ENCODE peak calls at places on chromosomes 12 and 14, in ten cellular contexts. X, U, I, Q, N, W, T, G, M and Z are unnamed samples. For H3K4me1, the result is how much of the 10 kb centered on the place peaks cover.

GRCh38 chr12:123937707-123938600 is 34.7 kb downstream of the CCDC92 start:
- DNase-seq in X (peak), U (no peak), I (no peak), Q (no peak), N (no peak), W (no peak), T (peak), G (no peak), M (no peak), Z (peak)

GRCh38 chr14:33933386-33933934 is 17.4 kb downstream of the EGLN3 start:
- DNase-seq in X (no peak), U (no peak), I (no peak), Q (no peak), N (no peak), W (no peak), T (no peak), G (no peak), M (no peak), Z (no peak)

GRCh38 chr14:63650336-63650952 is 8.8 kb upstream of the WDR89 start:
- DNase-seq in X (peak), U (no peak), I (no peak), Q (no peak), N (no peak), W (no peak), T (peak), G (no peak), M (no peak), Z (peak)

GRCh38 chr12:62686938-62687337 is 220.3 kb downstream of the MON2 start:
- DNase-seq in X (no peak), U (no peak), I (no peak), Q (no peak), N (no peak), W (no peak), T (no peak), G (no peak), M (no peak), Z (no peak)

GRCh38 chr12:111819191-111820158 is 22.6 kb upstream of the MAPKAPK5 start:
- DNase-seq in X (no peak), U (no peak), I (no peak), Q (no peak), N (no peak), W (no peak), T (no peak), G (no peak), M (peak), Z (no peak)

GRCh38 chr12:26346748-26347147 is 151.4 kb downstream of the SSPN start:
- DNase-seq in X (peak), U (no peak), I (no peak), Q (no peak), N (no peak), W (no peak), T (no peak), G (no peak), M (peak), Z (peak)

GRCh38 chr12:47767197-47767724 is 5.8 kb upstream of the SLC48A1 start:
- DNase-seq in X (peak), U (peak), I (no peak), Q (no peak), N (no peak), W (no peak), T (peak), G (no peak), M (peak), Z (peak)

GRCh38 chr14:96001866-96002510 is 37.2 kb upstream of the C14orf132 start:
- DNase-seq in X (peak), U (no peak), I (no peak), Q (no peak), N (no peak), W (no peak), T (no peak), G (no peak), M (no peak), Z (no peak)

GRCh38 chr12:55728185-55728931 is 451 bp downstream of the CD63 start:
- DNase-seq in X (peak), U (peak), I (peak), Q (peak), N (no peak), W (peak), T (peak), G (peak), M (peak), Z (no peak)

GRCh38 chr12:6072302-6072752 is 52.1 kb downstream of the VWF start:
- DNase-seq in X (peak), U (no peak), I (peak), Q (no peak), N (peak), W (no peak), T (no peak), G (no peak), M (peak), Z (no peak)

GRCh38 chr12:62684586-62685295 is 218.1 kb downstream of the MON2 start:
- DNase-seq in X (no peak), U (no peak), I (no peak), Q (peak), N (no peak), W (peak), T (no peak), G (peak), M (no peak), Z (no peak)

GRCh38 chr14:37443461-37443860 is 151.6 kb downstream of the FOXA1 start:
- DNase-seq in X (peak), U (no peak), I (no peak), Q (no peak), N (no peak), W (no peak), T (no peak), G (no peak), M (no peak), Z (no peak)

GRCh38 chr12:26077915-26078314 is 46.9 kb downstream of the BHLHE41 start:
- DNase-seq in X (peak), U (no peak), I (peak), Q (no peak), N (no peak), W (no peak), T (no peak), G (no peak), M (peak), Z (no peak)

GRCh38 chr12:4193821-4194220 is 79.7 kb upstream of the CCND2 start:
- DNase-seq in X (no peak), U (no peak), I (no peak), Q (no peak), N (no peak), W (no peak), T (no peak), G (no peak), M (no peak), Z (no peak)

GRCh38 chr12:6341439-6342139 is at the start of gene TNFRSF1A:
- DNase-seq in X (peak), U (peak), I (peak), Q (peak), N (no peak), W (peak), T (no peak), G (peak), M (peak), Z (no peak)

GRCh38 chr12:79063258-79063657 is 198.7 kb downstream of the SYT1 start:
- DNase-seq in X (peak), U (no peak), I (no peak), Q (no peak), N (no peak), W (no peak), T (no peak), G (no peak), M (no peak), Z (no peak)

GRCh38 chr14:54621686-54622085 is 54.8 kb downstream of the SAMD4A start:
- DNase-seq in X (peak), U (no peak), I (no peak), Q (no peak), N (no peak), W (no peak), T (no peak), G (no peak), M (peak), Z (no peak)

GRCh38 chr12:88273450-88273849 is 131.3 kb downstream of the TMTC3 start:
- DNase-seq in X (no peak), U (no peak), I (no peak), Q (no peak), N (no peak), W (no peak), T (no peak), G (no peak), M (no peak), Z (no peak)

GRCh38 chr14:101019974-101020710 is 116.6 kb upstream of the RTL1 start:
- DNase-seq in X (no peak), U (peak), I (no peak), Q (peak), N (no peak), W (peak), T (no peak), G (peak), M (no peak), Z (no peak)

GRCh38 chr14:69133206-69134125 is 19.5 kb downstream of the DCAF5 start:
- DNase-seq in X (peak), U (no peak), I (peak), Q (no peak), N (no peak), W (no peak), T (no peak), G (no peak), M (peak), Z (no peak)

GRCh38 chr12:100789975-100790374 is 4.6 kb upstream of the ANO4 start:
- DNase-seq in X (no peak), U (no peak), I (no peak), Q (no peak), N (no peak), W (no peak), T (no peak), G (no peak), M (no peak), Z (no peak)

GRCh38 chr12:108914031-108914630 is 34.2 kb downstream of the DAO start:
- DNase-seq in X (no peak), U (no peak), I (peak), Q (no peak), N (no peak), W (no peak), T (no peak), G (no peak), M (peak), Z (no peak)

GRCh38 chr14:67571275-67571990 is 28.6 kb downstream of the PIGH start:
- DNase-seq in X (peak), U (peak), I (peak), Q (peak), N (no peak), W (peak), T (peak), G (peak), M (peak), Z (peak)

GRCh38 chr12:83945871-83946270 is 966.7 kb downstream of the SLC6A15 start:
- DNase-seq in X (peak), U (no peak), I (peak), Q (no peak), N (peak), W (no peak), T (no peak), G (no peak), M (peak), Z (no peak)

GRCh38 chr14:29908652-29909577 is 18.7 kb downstream of the PRKD1 start:
- DNase-seq in X (no peak), U (no peak), I (no peak), Q (no peak), N (no peak), W (no peak), T (no peak), G (no peak), M (no peak), Z (no peak)

GRCh38 chr12:40469736-40470135 is 222.5 kb upstream of the CNTN1 start:
- DNase-seq in X (no peak), U (no peak), I (no peak), Q (no peak), N (no peak), W (no peak), T (no peak), G (no peak), M (no peak), Z (no peak)

GRCh38 chr14:61811882-61812346 is 49.7 kb downstream of the SNAPC1 start:
- DNase-seq in X (no peak), U (no peak), I (no peak), Q (no peak), N (no peak), W (no peak), T (no peak), G (no peak), M (no peak), Z (no peak)

GRCh38 chr14:53306926-53307325 is 153.8 kb upstream of the DDHD1 start:
- DNase-seq in X (peak), U (no peak), I (peak), Q (peak), N (no peak), W (no peak), T (no peak), G (no peak), M (peak), Z (no peak)

GRCh38 chr12:53501615-53502181 is 615 bp downstream of the TARBP2 start:
- DNase-seq in X (no peak), U (no peak), I (no peak), Q (no peak), N (no peak), W (peak), T (no peak), G (no peak), M (no peak), Z (no peak)

GRCh38 chr12:95637471-95638155 is 86.3 kb upstream of the USP44 start:
- DNase-seq in X (peak), U (no peak), I (no peak), Q (no peak), N (peak), W (no peak), T (no peak), G (no peak), M (peak), Z (no peak)

GRCh38 chr12:46725332-46725731 is 100.5 kb downstream of the SLC38A4 start:
- DNase-seq in X (no peak), U (no peak), I (no peak), Q (no peak), N (no peak), W (no peak), T (no peak), G (no peak), M (no peak), Z (no peak)

GRCh38 chr12:88643685-88644084 is 63.4 kb upstream of the KITLG start:
- DNase-seq in X (peak), U (no peak), I (no peak), Q (no peak), N (no peak), W (no peak), T (no peak), G (no peak), M (no peak), Z (no peak)

DNA sequence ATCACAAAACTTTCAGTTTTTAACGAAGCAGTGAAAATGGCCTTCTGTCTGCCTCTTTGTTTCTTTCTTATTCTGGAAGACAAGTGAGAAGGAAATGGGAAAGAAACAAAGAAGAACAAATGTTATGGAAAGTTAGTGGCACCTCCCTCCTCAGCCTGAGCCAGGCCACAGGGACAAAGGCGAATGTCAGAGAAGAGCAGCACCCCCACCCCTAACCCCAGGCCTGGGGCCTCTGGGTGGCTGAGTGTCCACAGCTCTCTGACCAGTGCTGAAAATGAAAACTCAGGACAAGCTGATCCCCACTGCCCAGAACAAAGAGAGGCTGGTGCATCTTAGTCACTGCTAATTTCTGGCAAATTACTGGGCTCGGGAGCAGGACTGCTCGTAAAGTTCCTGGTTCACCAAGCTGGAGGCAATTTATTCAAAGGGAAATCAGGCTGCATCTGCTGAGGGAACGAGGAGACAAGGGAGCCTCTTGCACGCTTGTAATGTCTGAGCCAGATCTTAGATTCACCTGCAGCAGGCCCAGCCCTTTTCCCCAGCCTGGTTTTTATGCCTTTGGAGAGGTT is 43.1 kb downstream of the CALM1 start:
- DNase-seq in X (no peak), U (no peak), I (peak), Q (no peak), N (no peak), W (no peak), T (no peak), G (no peak), M (peak), Z (no peak)
- H3K4me1 ChIP-seq in X (under half), U (under half), I (under half), Q (under half), N (under half), W (under half), T (under half), G (under half), M (under half), Z (under half)

GRCh38 chr12:52207895-52208294 is 16.1 kb upstream of the KRT80 start:
- DNase-seq in X (peak), U (peak), I (peak), Q (peak), N (no peak), W (peak), T (no peak), G (peak), M (peak), Z (no peak)
- H3K4me1 ChIP-seq in X (under half), U (under half), I (half or more), Q (under half), N (under half), W (under half), T (under half), G (under half), M (half or more), Z (under half)

GRCh38 chr14:99579903-99580570 is 24.0 kb downstream of the CCDC85C start:
- DNase-seq in X (peak), U (peak), I (peak), Q (no peak), N (peak), W (no peak), T (no peak), G (no peak), M (peak), Z (no peak)
- H3K4me1 ChIP-seq in X (half or more), U (half or more), I (half or more), Q (under half), N (under half), W (under half), T (under half), G (under half), M (half or more), Z (under half)

GRCh38 chr14:24145700-24146621 is at the start of gene PSME2:
- DNase-seq in X (peak), U (no peak), I (no peak), Q (no peak), N (peak), W (no peak), T (no peak), G (no peak), M (no peak), Z (no peak)
- H3K4me1 ChIP-seq in X (under half), U (half or more), I (under half), Q (under half), N (under half), W (under half), T (half or more), G (under half), M (under half), Z (under half)

DNA sequence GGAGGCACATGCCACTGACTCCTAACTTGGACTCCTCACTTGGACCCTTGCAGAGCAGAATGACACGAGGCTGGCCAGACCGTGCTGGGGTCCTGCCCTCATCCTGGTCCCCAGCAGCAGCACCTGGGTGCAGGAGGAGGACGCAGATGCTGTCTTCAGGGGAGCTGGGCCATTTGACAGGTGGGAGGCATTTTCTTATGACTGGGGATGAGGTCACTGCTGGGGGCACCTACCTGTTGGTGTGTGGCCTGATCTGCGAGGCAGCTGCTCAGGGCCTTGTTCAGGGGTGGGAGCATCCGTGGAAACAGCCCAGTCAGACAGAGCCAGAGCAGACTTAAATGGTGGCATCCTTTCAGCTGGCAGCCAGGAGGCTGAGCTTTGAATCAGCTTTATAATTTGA is 57.3 kb downstream of the CACNA1C start:
- DNase-seq in X (no peak), U (no peak), I (no peak), Q (no peak), N (no peak), W (peak), T (no peak), G (peak), M (no peak), Z (no peak)
- H3K4me1 ChIP-seq in X (under half), U (under half), I (under half), Q (under half), N (under half), W (under half), T (under half), G (half or more), M (under half), Z (under half)

GRCh38 chr14:65238456-65238855 is 136.1 kb upstream of the MAX start:
- DNase-seq in X (peak), U (no peak), I (peak), Q (peak), N (peak), W (no peak), T (no peak), G (peak), M (peak), Z (no peak)

GRCh38 chr14:65237956-65238355 is 135.6 kb upstream of the MAX start:
- DNase-seq in X (no peak), U (peak), I (no peak), Q (no peak), N (no peak), W (no peak), T (no peak), G (peak), M (no peak), Z (no peak)

GRCh38 chr14:65231286-65231980 is 129.1 kb upstream of the MAX start:
- DNase-seq in X (no peak), U (no peak), I (no peak), Q (no peak), N (no peak), W (no peak), T (no peak), G (peak), M (no peak), Z (no peak)

GRCh38 chr14:65237023-65237814 is 134.9 kb upstream of the MAX start:
- DNase-seq in X (peak), U (no peak), I (no peak), Q (no peak), N (no peak), W (no peak), T (no peak), G (peak), M (no peak), Z (no peak)

GRCh38 chr14:65234752-65235361 is 132.5 kb upstream of the MAX start:
- DNase-seq in X (no peak), U (no peak), I (no peak), Q (no peak), N (no peak), W (no peak), T (no peak), G (peak), M (no peak), Z (no peak)
- H3K4me1 ChIP-seq in X (under half), U (half or more), I (under half), Q (under half), N (under half), W (under half), T (under half), G (under half), M (half or more), Z (under half)

DNA sequence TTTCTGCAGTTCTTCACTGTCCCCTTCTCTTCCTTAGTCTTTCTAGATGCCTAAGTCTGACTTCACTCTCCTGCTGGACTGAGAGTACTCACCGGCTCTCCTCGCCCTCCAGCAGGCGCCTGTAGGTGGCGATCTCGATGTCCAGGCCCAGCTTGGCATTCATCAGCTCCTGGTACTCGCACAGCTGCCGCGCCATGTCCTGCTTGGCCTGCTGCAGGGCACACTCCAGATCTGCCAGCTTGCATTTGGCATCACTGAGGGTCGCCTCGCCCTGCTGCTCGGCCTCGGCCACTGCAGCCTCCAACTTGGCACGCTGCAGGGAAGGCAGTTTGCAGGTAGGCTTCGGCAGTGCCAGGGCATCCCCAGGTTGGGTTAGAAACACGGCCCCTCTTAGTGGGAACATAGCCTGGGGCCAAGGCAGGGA is 5.2 kb downstream of the KRT84 start:
- DNase-seq in X (no peak), U (peak), I (peak), Q (no peak), N (no peak), W (no peak), T (no peak), G (no peak), M (peak), Z (no peak)
- H3K4me1 ChIP-seq in X (under half), U (under half), I (under half), Q (under half), N (under half), W (under half), T (under half), G (under half), M (under half), Z (under half)